ENCODE peak calls at places on chromosome 3, in five cellular contexts. A is chondrocyte; C is activated CD8-positive, alpha-beta memory T cell treated with anti-CD3 and anti-CD28 coated beads, Interleukin-2, amount 50 U/mL, for 48 hours; X is IMR-90; M is astrocyte of the spinal cord. U is an unnamed sample.

GRCh38 chr3:176513604-176514003 is 683.7 kb downstream of the TBL1XR1 start:
- DNase-seq in A (no peak), C (no peak), X (no peak), M (peak; percentile 6), U (no peak)

GRCh38 chr3:134134240-134134639 is 104.5 kb upstream of the SLCO2A1 start:
- DNase-seq in A (no peak), C (no peak), X (no peak), M (no peak), U (no peak)

GRCh38 chr3:115227046-115227445 is 80.0 kb upstream of the ZBTB20 start:
- DNase-seq in A (no peak), C (no peak), X (no peak), M (peak; percentile 22), U (no peak)

GRCh38 chr3:134449277-134449676 is 36.5 kb downstream of the ANAPC13 start:
- DNase-seq in A (no peak), C (no peak), X (peak; percentile 45), M (no peak), U (no peak)

GRCh38 chr3:58874248-58874741 is 175.5 kb downstream of the CFAP20DC start:
- DNase-seq in A (no peak), C (no peak), X (peak; percentile 28), M (peak; percentile 16), U (no peak)

GRCh38 chr3:114672692-114673447 is 379.0 kb downstream of the TIGIT start:
- DNase-seq in A (no peak), C (no peak), X (no peak), M (no peak), U (no peak)

GRCh38 chr3:179438836-179439235 is 12.4 kb downstream of the GNB4 start:
- DNase-seq in A (no peak), C (no peak), X (no peak), M (no peak), U (no peak)

GRCh38 chr3:156676467-156677119 is 2.2 kb downstream of the TIPARP start:
- DNase-seq in A (no peak), C (no peak), X (peak; percentile 50), M (peak; percentile 54), U (no peak)

GRCh38 chr3:123678108-123678511 is 93.3 kb upstream of the HACD2 start:
- DNase-seq in A (no peak), C (no peak), X (peak; percentile 97), M (peak; percentile 93), U (no peak)

GRCh38 chr3:187770224-187770623 is 25.0 kb upstream of the BCL6 start:
- DNase-seq in A (no peak), C (no peak), X (no peak), M (no peak), U (no peak)

GRCh38 chr3:167740961-167741587 is 5.6 kb downstream of the SERPINI1 start:
- DNase-seq in A (no peak), C (no peak), X (peak; percentile 42), M (peak; percentile 50), U (no peak)

GRCh38 chr3:47016934-47017435 is 37.5 kb downstream of the NBEAL2 start:
- DNase-seq in A (no peak), C (peak; percentile 57), X (peak; percentile 90), M (peak; percentile 88), U (no peak)

GRCh38 chr3:186002884-186003472 is 65.2 kb upstream of the TRA2B start:
- DNase-seq in A (no peak), C (no peak), X (peak; percentile 48), M (no peak), U (peak; percentile 15)